ENCODE peak calls at places on chromosomes 7 and 10, in seven cellular contexts. K is M059J; O is activated CD8-positive, alpha-beta memory T cell treated with anti-CD3 and anti-CD28 coated beads for 1 hour; Z is kidney epithelial cell; N is CD4-positive, CD25-positive, alpha-beta regulatory T cell; X is uterus; B is brain pericyte. S is an unnamed sample.

GRCh38 chr7:44733708-44734481 is 14.8 kb upstream of the ZMIZ2 start:
- DNase-seq in Z (peak), K (peak), O (no peak), N (no peak), X (no peak), B (no peak), S (no peak)

GRCh38 chr10:30788307-30788706 is 158.8 kb upstream of the LYZL2 start:
- DNase-seq in Z (no peak), B (no peak), X (no peak), N (no peak), K (peak), O (no peak), S (no peak)

GRCh38 chr10:62244785-62245595 is 23.7 kb downstream of the RTKN2 start:
- DNase-seq in O (no peak), Z (no peak), K (peak), X (no peak), N (peak), B (peak), S (peak)

GRCh38 chr10:12358863-12359647 is 9.7 kb downstream of the CAMK1D start:
- DNase-seq in Z (no peak), X (peak), K (no peak), O (no peak), B (no peak), N (no peak), S (peak)

GRCh38 chr7:2445898-2446555 is 30.2 kb downstream of the GRIFIN start:
- DNase-seq in O (no peak), N (no peak), Z (no peak), B (no peak), X (no peak), K (no peak), S (no peak)

GRCh38 chr7:37284805-37285211 is 163.9 kb downstream of the ELMO1 start:
- DNase-seq in X (peak), Z (no peak), B (no peak), K (peak), O (peak), N (peak), S (peak)

GRCh38 chr7:486216-486743 is 33.4 kb downstream of the PDGFA start:
- DNase-seq in K (no peak), O (no peak), N (no peak), B (no peak), X (no peak), Z (no peak), S (no peak)

GRCh38 chr10:13099144-13099665 is 758 bp upstream of the OPTN start:
- DNase-seq in N (peak), X (peak), B (no peak), Z (no peak), O (no peak), K (peak), S (peak)

GRCh38 chr7:83697814-83698530 is 49.0 kb upstream of the SEMA3E start:
- DNase-seq in B (no peak), K (no peak), N (no peak), Z (no peak), X (no peak), O (no peak), S (no peak)

GRCh38 chr7:50357346-50357745 is 52.8 kb downstream of the IKZF1 start:
- DNase-seq in B (no peak), Z (no peak), N (no peak), X (no peak), K (no peak), O (no peak), S (no peak)

GRCh38 chr10:120735773-120736371 is 115.3 kb upstream of the WDR11 start:
- DNase-seq in B (no peak), X (no peak), N (no peak), O (no peak), K (peak), Z (no peak), S (peak)

GRCh38 chr7:130084037-130084875 is 13.9 kb downstream of the KLHDC10 start:
- DNase-seq in X (no peak), Z (no peak), B (no peak), K (peak), N (peak), O (no peak), S (no peak)

GRCh38 chr10:109773818-109774440 is 149.4 kb downstream of the XPNPEP1 start:
- DNase-seq in Z (no peak), O (no peak), X (no peak), B (no peak), K (peak), N (no peak), S (no peak)

GRCh38 chr7:142939226-142939910 is at the start of gene LLCFC1:
- DNase-seq in X (no peak), B (no peak), O (no peak), N (no peak), Z (no peak), K (no peak), S (no peak)

GRCh38 chr10:127163632-127164031 is 32.8 kb downstream of the INSYN2A start:
- DNase-seq in N (no peak), X (no peak), Z (no peak), K (peak), O (no peak), B (no peak), S (no peak)

GRCh38 chr7:142400042-142400441 is 142.2 kb upstream of the PRSS58 start:
- DNase-seq in K (no peak), B (no peak), Z (no peak), N (no peak), X (no peak), O (no peak), S (no peak)

GRCh38 chr7:94146408-94146807 is 142.3 kb upstream of the BET1 start:
- DNase-seq in X (no peak), B (peak), N (no peak), K (peak), O (no peak), Z (no peak), S (no peak)

GRCh38 chr10:48490576-48491345 is 114.1 kb downstream of the ARHGAP22 start:
- DNase-seq in K (no peak), Z (no peak), X (no peak), O (no peak), B (no peak), N (no peak), S (no peak)

GRCh38 chr10:541750-542371 is 147.6 kb downstream of the DIP2C start:
- DNase-seq in O (no peak), Z (no peak), N (no peak), X (no peak), K (no peak), B (no peak), S (no peak)

GRCh38 chr10:15784662-15785300 is 65.1 kb upstream of the ITGA8 start:
- DNase-seq in O (no peak), K (peak), B (no peak), Z (no peak), N (no peak), X (no peak), S (no peak)

GRCh38 chr7:121752706-121753105 is 120.3 kb upstream of the PTPRZ1 start:
- DNase-seq in N (no peak), Z (no peak), O (no peak), B (no peak), K (no peak), X (no peak), S (no peak)

GRCh38 chr7:141115949-141116348 is 42.1 kb downstream of the TMEM178B start:
- DNase-seq in Z (no peak), B (no peak), K (no peak), N (no peak), X (no peak), O (no peak), S (no peak)

GRCh38 chr10:122271076-122271475 is at the start of gene BTBD16:
- DNase-seq in K (no peak), N (no peak), X (no peak), O (no peak), Z (no peak), B (no peak), S (no peak)

GRCh38 chr7:22269963-22270362 is 87.0 kb downstream of the RAPGEF5 start:
- DNase-seq in Z (no peak), N (no peak), X (no peak), K (no peak), B (no peak), O (no peak), S (no peak)

GRCh38 chr7:105647591-105647990 is 66.3 kb upstream of the EFCAB10 start:
- DNase-seq in B (no peak), O (no peak), Z (no peak), N (no peak), K (peak), X (no peak), S (no peak)

GRCh38 chr7:95246935-95247370 is 77.4 kb downstream of the PON1 start:
- DNase-seq in K (peak), X (peak), Z (peak), O (no peak), B (peak), N (peak), S (peak)

GRCh38 chr7:103640031-103640779 is 194.2 kb upstream of the SLC26A5 start:
- DNase-seq in O (no peak), K (peak), Z (no peak), X (no peak), N (no peak), B (no peak), S (no peak)

GRCh38 chr7:97971120-97971989 is 18.6 kb downstream of the OCM2 start:
- DNase-seq in Z (no peak), O (no peak), N (no peak), K (peak), X (no peak), B (no peak), S (no peak)

GRCh38 chr7:132066776-132067175 is 509.5 kb downstream of the PLXNA4 start:
- DNase-seq in K (peak), N (no peak), B (peak), O (no peak), Z (no peak), X (peak), S (no peak)

GRCh38 chr7:16564909-16565426 is 38.3 kb downstream of the LRRC72 start:
- DNase-seq in O (no peak), N (peak), X (no peak), K (peak), B (no peak), Z (peak), S (peak)

S was measured in immature natural killer cell.